ENCODE peak calls at places on chromosomes 6 and 20, in five cellular contexts. S is iPS DF 6.9, O is prostate gland, Z is stomach, F is cardiac muscle cell. Y is an unnamed sample.
A peak's percentile ranks its signal among the peaks of the same experiment; 100 is the strongest.

GRCh38 chr6:75386050-75386770 is 101.6 kb upstream of the TMEM30A start:
- DNase-seq in O (no peak), Z (no peak), S (no peak), F (peak; percentile 14), Y (no peak)

GRCh38 chr6:158793432-158793831 is 25.7 kb downstream of the EZR start:
- DNase-seq in O (no peak), S (no peak), F (peak; percentile 67), Z (peak; percentile 19), Y (no peak)

GRCh38 chr6:99592900-99593299 is 13.7 kb upstream of the PRDM13 start:
- DNase-seq in O (no peak), Z (no peak), F (peak; percentile 81), S (no peak), Y (no peak)

GRCh38 chr6:22147983-22148797 is 148.6 kb downstream of the PRL start:
- DNase-seq in O (no peak), Z (no peak), F (peak; percentile 83), S (no peak), Y (peak; percentile 23)

GRCh38 chr6:98146656-98147055 is 687.7 kb upstream of the POU3F2 start:
- DNase-seq in F (no peak), O (no peak), Z (no peak), S (no peak), Y (no peak)

GRCh38 chr6:168956884-168957730 is 296.5 kb downstream of the THBS2 start:
- DNase-seq in F (peak; percentile 89), S (peak; percentile 31), Z (peak; percentile 67), O (peak; percentile 44), Y (peak; percentile 46)

GRCh38 chr6:33578164-33578563 is 1.9 kb downstream of the BAK1 start:
- DNase-seq in F (no peak), Z (no peak), O (no peak), S (no peak), Y (no peak)

GRCh38 chr6:40442591-40442990 is 144.6 kb downstream of the LRFN2 start:
- DNase-seq in S (no peak), Z (no peak), F (no peak), O (no peak), Y (no peak)

GRCh38 chr6:129748212-129748900 is 38.4 kb upstream of the ARHGAP18 start:
- DNase-seq in S (no peak), O (peak; percentile 47), Z (peak; percentile 39), F (peak; percentile 65), Y (no peak)

GRCh38 chr6:3913077-3913957 is 64.1 kb downstream of the FAM50B start:
- DNase-seq in O (peak; percentile 90), F (peak; percentile 97), Z (peak; percentile 77), S (no peak), Y (peak; percentile 79)

GRCh38 chr6:19837511-19838441 is 606 bp downstream of the ID4 start:
- DNase-seq in Z (peak; percentile 39), O (peak; percentile 40), S (no peak), F (peak; percentile 55), Y (no peak)

GRCh38 chr20:59421920-59422637 is 121.7 kb downstream of the EDN3 start:
- DNase-seq in Z (no peak), O (no peak), F (no peak), S (no peak), Y (no peak)

GRCh38 chr6:138430361-138431145 is 26.5 kb downstream of the HEBP2 start:
- DNase-seq in O (no peak), S (no peak), Z (no peak), F (no peak), Y (no peak)

GRCh38 chr6:136600818-136601217 is 50.6 kb upstream of the MAP7 start:
- DNase-seq in S (no peak), F (no peak), O (no peak), Z (no peak), Y (no peak)

GRCh38 chr6:3915076-3915791 is 66.1 kb downstream of the FAM50B start:
- DNase-seq in S (no peak), F (no peak), Z (no peak), O (no peak), Y (no peak)

GRCh38 chr20:56362833-56363413 is 4.1 kb downstream of the FAM210B start:
- DNase-seq in S (no peak), Z (no peak), F (no peak), O (no peak), Y (no peak)

GRCh38 chr20:19827818-19828217 is 69.8 kb downstream of the RIN2 start:
- DNase-seq in S (no peak), F (no peak), O (no peak), Z (no peak), Y (no peak)

GRCh38 chr20:34215711-34216381 is 25.4 kb upstream of the ASIP start:
- DNase-seq in Z (peak; percentile 88), O (peak; percentile 81), F (peak; percentile 70), S (peak; percentile 54), Y (peak; percentile 71)

GRCh38 chr6:40962241-40962640 is 76.8 kb downstream of the UNC5CL start:
- DNase-seq in O (no peak), S (no peak), F (peak; percentile 72), Z (no peak), Y (no peak)

GRCh38 chr6:160278311-160278710 is 19.7 kb upstream of the SLC22A2 start:
- DNase-seq in O (no peak), F (no peak), Z (no peak), S (no peak), Y (no peak)

GRCh38 chr6:13558718-13559117 is 15.7 kb upstream of the SIRT5 start:
- DNase-seq in F (no peak), S (no peak), Z (no peak), O (no peak), Y (no peak)

GRCh38 chr6:25787469-25787868 is 32.9 kb downstream of the SLC17A4 start:
- DNase-seq in S (no peak), O (no peak), F (no peak), Z (no peak), Y (no peak)

GRCh38 chr6:85077098-85077497 is 312.7 kb upstream of the TBX18 start:
- DNase-seq in S (no peak), O (no peak), F (no peak), Z (no peak), Y (no peak)

GRCh38 chr20:15012551-15012950 is 675.1 kb upstream of the FLRT3 start:
- DNase-seq in S (no peak), F (no peak), O (no peak), Z (no peak), Y (no peak)

GRCh38 chr20:58566981-58567380 is 51.8 kb upstream of the APCDD1L start:
- DNase-seq in Z (no peak), F (no peak), S (no peak), O (no peak), Y (no peak)

GRCh38 chr6:154370545-154370944 is 13.9 kb upstream of the IPCEF1 start:
- DNase-seq in O (no peak), F (peak; percentile 59), Z (no peak), S (peak; percentile 5), Y (peak; percentile 25)

GRCh38 chr6:20135677-20136268 is 76.5 kb downstream of the MBOAT1 start:
- DNase-seq in O (no peak), F (peak; percentile 13), Z (no peak), S (no peak), Y (no peak)

GRCh38 chr6:167996424-167997199 is 859 bp upstream of the KIF25 start:
- DNase-seq in O (no peak), Z (no peak), S (no peak), F (no peak), Y (no peak)

GRCh38 chr6:32116674-32117073 is 7.5 kb upstream of the TNXB start:
- DNase-seq in Z (no peak), O (no peak), F (no peak), S (no peak), Y (no peak)

DNA sequence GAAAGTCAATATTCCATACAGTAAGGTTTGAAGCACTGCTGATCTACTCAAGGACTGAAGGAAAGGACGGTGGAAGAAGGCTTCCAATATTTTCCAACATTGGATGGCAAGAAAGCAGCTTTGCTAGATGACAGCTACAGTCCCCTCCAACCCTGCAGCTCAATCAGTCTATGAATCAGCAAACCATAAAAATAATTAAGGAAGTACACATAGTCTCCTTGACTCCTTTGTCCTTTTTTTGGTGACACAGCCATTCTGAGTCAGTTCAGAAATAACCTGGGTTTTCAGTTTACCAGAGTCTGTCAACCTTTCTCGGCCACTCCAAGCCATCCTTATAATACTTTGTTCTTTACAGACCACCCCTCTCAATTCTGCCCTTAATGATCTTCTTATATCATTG is 232.5 kb downstream of the IBTK start:
- DNase-seq in O (no peak), Z (no peak), S (no peak), F (no peak), Y (no peak)
- H3K27ac ChIP-seq in O (no peak overlapping the region), Z (peak overlapping the region; percentile 46), S (no peak overlapping the region), F (no peak overlapping the region), Y (no peak overlapping the region)

DNA sequence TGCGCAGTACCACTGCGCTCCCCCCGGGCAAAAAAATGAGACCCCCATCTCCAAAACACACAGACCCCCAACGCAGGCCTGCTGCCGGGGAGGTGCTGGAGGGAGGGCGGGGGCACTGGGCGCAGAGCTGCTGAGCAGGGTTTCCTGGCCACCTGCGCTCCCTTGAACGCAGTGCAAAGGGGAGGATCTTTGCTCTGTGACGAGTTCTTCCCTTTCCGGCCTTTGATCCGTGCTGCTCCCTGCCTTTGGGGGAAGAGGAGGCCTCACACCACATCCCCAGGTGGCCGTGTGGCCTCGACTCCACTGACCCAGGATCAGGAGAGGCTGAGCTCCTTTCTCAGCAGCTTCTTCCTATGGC is 8.9 kb upstream of the COL20A1 start:
- DNase-seq in Z (no peak), O (no peak), F (no peak), S (no peak), Y (no peak)
- H3K27ac ChIP-seq in Z (no peak overlapping the region), O (no peak overlapping the region), F (no peak overlapping the region), S (no peak overlapping the region), Y (no peak overlapping the region)

DNA sequence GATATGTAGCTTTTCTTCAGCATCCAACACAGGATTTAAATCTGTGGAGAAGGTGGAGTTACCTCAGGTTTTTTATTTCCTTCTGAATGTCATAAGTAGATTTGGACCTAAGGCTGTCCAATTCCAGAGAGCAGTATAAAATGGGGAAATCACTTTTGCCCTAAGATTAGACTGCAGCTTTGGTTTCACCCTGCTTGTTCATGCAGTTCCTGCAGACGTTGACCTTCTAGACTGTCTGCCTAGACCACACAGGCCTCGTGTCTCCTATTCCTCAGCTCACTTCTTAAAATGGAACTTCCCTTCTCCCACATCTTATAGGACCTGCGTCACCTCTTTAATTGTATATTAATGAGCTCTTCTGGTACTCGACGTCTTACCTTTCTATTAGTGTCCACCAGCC is 26.0 kb upstream of the C6orf62 start:
- DNase-seq in S (no peak), F (no peak), Z (no peak), O (no peak), Y (no peak)
- H3K27ac ChIP-seq in S (no peak overlapping the region), F (no peak overlapping the region), Z (peak overlapping the region; percentile 77), O (no peak overlapping the region), Y (peak overlapping the region; percentile 76)

GRCh38 chr6:142810952-142811514 is 133.9 kb downstream of the HIVEP2 start:
- DNase-seq in F (no peak), O (no peak), Z (no peak), S (no peak), Y (no peak)
- H3K27ac ChIP-seq in F (no peak overlapping the region), O (no peak overlapping the region), Z (no peak overlapping the region), S (no peak overlapping the region), Y (peak overlapping the region; percentile 56)